ENCODE peak calls at places on chromosomes 16 and 17, in five cellular contexts. N is glutamatergic neuron, C is MCF 10A, B is IMR-90, D is tibial artery. F is an unnamed sample.

GRCh38 chr17:77897741-77898301 is 60.7 kb upstream of the TNRC6C start:
- DNase-seq in B (no peak), C (no peak), D (peak), N (no peak), F (no peak)

GRCh38 chr17:61551255-61551742 is 39.7 kb downstream of the NACA2 start:
- DNase-seq in B (peak), D (no peak), C (peak), N (no peak), F (no peak)

GRCh38 chr16:72508196-72508595 is 336.2 kb upstream of the PMFBP1 start:
- DNase-seq in D (no peak), N (no peak), B (peak), C (no peak), F (no peak)

GRCh38 chr17:49986396-49987289 is 8.4 kb downstream of the DLX3 start:
- DNase-seq in N (no peak), D (peak), C (no peak), B (no peak), F (no peak)

GRCh38 chr16:58243528-58244004 is 45.7 kb upstream of the CSNK2A2 start:
- DNase-seq in B (no peak), D (no peak), N (no peak), C (peak), F (no peak)

GRCh38 chr17:17877548-17878358 is 41.0 kb upstream of the SREBF1 start:
- DNase-seq in C (no peak), B (peak), D (peak), N (no peak), F (no peak)

GRCh38 chr17:37358098-37358829 is 17.5 kb upstream of the C17orf78 start:
- DNase-seq in B (peak), D (peak), C (peak), N (peak), F (no peak)

GRCh38 chr17:6919158-6919557 is 76.7 kb upstream of the ALOX12 start:
- DNase-seq in D (no peak), N (no peak), B (no peak), C (no peak), F (no peak)

GRCh38 chr17:30570596-30571265 is 93.5 kb downstream of the GOSR1 start:
- DNase-seq in C (no peak), D (no peak), N (no peak), B (no peak), F (no peak)

GRCh38 chr17:27247071-27247957 is 46.6 kb upstream of the WSB1 start:
- DNase-seq in D (peak), B (peak), C (peak), N (no peak), F (no peak)

GRCh38 chr16:89945654-89946053 is 2.9 kb upstream of the DEF8 start:
- DNase-seq in C (no peak), N (no peak), D (no peak), B (no peak), F (no peak)

GRCh38 chr16:82605863-82606620 is 20.7 kb upstream of the CDH13 start:
- DNase-seq in N (no peak), C (no peak), B (no peak), D (no peak), F (no peak)

GRCh38 chr17:9346296-9346926 is 229.2 kb downstream of the STX8 start:
- DNase-seq in D (no peak), C (no peak), B (peak), N (no peak), F (no peak)

GRCh38 chr17:7548585-7549400 is at the start of gene TNFSF12:
- DNase-seq in C (peak), B (peak), N (peak), D (peak), F (peak)

GRCh38 chr17:77285594-77286390 is 145.0 kb downstream of the SEC14L1 start:
- DNase-seq in C (peak), N (no peak), D (peak), B (peak), F (no peak)

GRCh38 chr17:38711792-38712571 is 6.9 kb downstream of the MLLT6 start:
- DNase-seq in N (no peak), C (no peak), B (no peak), D (no peak), F (no peak)

GRCh38 chr17:29212681-29213121 is 32.5 kb upstream of the MYO18A start:
- DNase-seq in D (no peak), C (no peak), B (peak), N (no peak), F (no peak)

GRCh38 chr17:75442168-75443103 is 14.0 kb upstream of the TMEM94 start:
- DNase-seq in B (no peak), C (no peak), D (no peak), N (no peak), F (no peak)

GRCh38 chr16:27532088-27532810 is 17.5 kb downstream of the GTF3C1 start:
- DNase-seq in N (no peak), C (no peak), D (no peak), B (no peak), F (no peak)

GRCh38 chr16:28309811-28310311 is 17.5 kb downstream of the SBK1 start:
- DNase-seq in D (no peak), B (no peak), C (no peak), N (no peak), F (peak)

GRCh38 chr16:29806641-29807425 is 504 bp downstream of the MAZ start:
- DNase-seq in D (peak), C (peak), B (no peak), N (peak), F (peak)

GRCh38 chr16:89602273-89602951 is 11.0 kb upstream of the DPEP1 start:
- DNase-seq in C (peak), N (peak), D (no peak), B (peak), F (peak)

GRCh38 chr17:61338874-61339478 is 60.7 kb upstream of the TBX2 start:
- DNase-seq in C (peak), B (no peak), D (no peak), N (no peak), F (no peak)

GRCh38 chr17:31724619-31725018 is 134.4 kb downstream of the COPRS start:
- DNase-seq in C (no peak), N (no peak), B (peak), D (no peak), F (no peak)

GRCh38 chr17:45961206-45961605 is 37.8 kb upstream of the STH start:
- DNase-seq in C (no peak), D (no peak), N (no peak), B (no peak), F (no peak)

GRCh38 chr17:68103148-68103547 is 67.6 kb downstream of the KPNA2 start:
- DNase-seq in D (no peak), C (no peak), N (no peak), B (no peak), F (no peak)

GRCh38 chr17:16419074-16419928 is 3.9 kb downstream of the TRPV2 start:
- DNase-seq in D (peak), C (peak), N (no peak), B (peak), F (no peak)

GRCh38 chr16:8260140-8260539 is 330.2 kb downstream of the TMEM114 start:
- DNase-seq in N (no peak), D (no peak), B (no peak), C (no peak), F (no peak)

GRCh38 chr16:56889206-56889605 is 24.2 kb downstream of the SLC12A3 start:
- DNase-seq in D (no peak), N (no peak), B (no peak), C (no peak), F (no peak)

GRCh38 chr16:73215482-73216377 is 167.8 kb upstream of the ZFHX3 start:
- DNase-seq in C (no peak), D (no peak), B (peak), N (no peak), F (no peak)

GRCh38 chr16:50311891-50312501 is 45.6 kb downstream of the ADCY7 start:
- DNase-seq in C (no peak), B (no peak), D (peak), N (no peak), F (no peak)

GRCh38 chr17:77909236-77909635 is 49.3 kb upstream of the TNRC6C start:
- DNase-seq in N (no peak), B (no peak), D (peak), C (no peak), F (no peak)

GRCh38 chr16:55734665-55735064 is 78.9 kb downstream of the SLC6A2 start:
- DNase-seq in D (no peak), C (peak), N (no peak), B (no peak), F (no peak)

GRCh38 chr17:11643851-11644250 is 45.6 kb downstream of the DNAH9 start:
- DNase-seq in N (no peak), C (peak), B (no peak), D (no peak), F (no peak)

GRCh38 chr16:63697736-63698135 is 1424.1 kb downstream of the CDH11 start:
- DNase-seq in N (no peak), C (no peak), D (no peak), B (no peak), F (no peak)

GRCh38 chr16:63702981-63703590 is 1418.8 kb downstream of the CDH11 start:
- DNase-seq in D (no peak), B (no peak), C (no peak), N (no peak), F (no peak)
- TF ChIP-seq CTCF in D (no peak), B (no peak), C (no peak), N (no peak), F (no peak)

GRCh38 chr17:82217120-82217529 is 4.5 kb upstream of the CCDC57 start:
- DNase-seq in B (no peak), N (no peak), D (peak), C (no peak), F (no peak)

GRCh38 chr17:82215972-82216300 is 3.3 kb upstream of the CCDC57 start:
- DNase-seq in C (no peak), B (no peak), N (no peak), D (no peak), F (no peak)

GRCh38 chr17:82215095-82215971 is 2.7 kb upstream of the CCDC57 start:
- DNase-seq in D (no peak), C (no peak), N (peak), B (no peak), F (no peak)

GRCh38 chr17:82217530-82218204 is 5.0 kb upstream of the CCDC57 start:
- DNase-seq in B (peak), C (peak), D (peak), N (no peak), F (peak)

GRCh38 chr17:82216301-82217119 is 3.9 kb upstream of the CCDC57 start:
- DNase-seq in B (peak), N (no peak), C (peak), D (peak), F (peak)
- TF ChIP-seq CTCF in B (no peak), N (no peak), C (no peak), D (no peak), F (no peak)

GRCh38 chr16:84959045-84959576 is 52.2 kb downstream of the ZDHHC7 start:
- DNase-seq in B (no peak), D (no peak), N (no peak), C (no peak), F (no peak)
- TF ChIP-seq CTCF in B (peak), D (no peak), N (peak), C (peak), F (no peak)

GRCh38 chr16:81198635-81199034 is 39.9 kb upstream of the BCO1 start:
- DNase-seq in D (no peak), N (no peak), B (no peak), C (no peak), F (no peak)
- TF ChIP-seq CTCF in D (no peak), N (no peak), B (peak), C (peak), F (no peak)

GRCh38 chr16:17237350-17237944 is 233.3 kb downstream of the XYLT1 start:
- DNase-seq in N (no peak), D (no peak), C (no peak), B (no peak), F (no peak)
- TF ChIP-seq CTCF in N (no peak), D (no peak), C (no peak), B (no peak), F (no peak)

GRCh38 chr17:64615025-64615677 is 47.0 kb downstream of the SMURF2 start:
- DNase-seq in B (peak), D (no peak), N (no peak), C (no peak), F (no peak)
- TF ChIP-seq CTCF in B (no peak), D (no peak), N (no peak), C (no peak), F (no peak)

DNA sequence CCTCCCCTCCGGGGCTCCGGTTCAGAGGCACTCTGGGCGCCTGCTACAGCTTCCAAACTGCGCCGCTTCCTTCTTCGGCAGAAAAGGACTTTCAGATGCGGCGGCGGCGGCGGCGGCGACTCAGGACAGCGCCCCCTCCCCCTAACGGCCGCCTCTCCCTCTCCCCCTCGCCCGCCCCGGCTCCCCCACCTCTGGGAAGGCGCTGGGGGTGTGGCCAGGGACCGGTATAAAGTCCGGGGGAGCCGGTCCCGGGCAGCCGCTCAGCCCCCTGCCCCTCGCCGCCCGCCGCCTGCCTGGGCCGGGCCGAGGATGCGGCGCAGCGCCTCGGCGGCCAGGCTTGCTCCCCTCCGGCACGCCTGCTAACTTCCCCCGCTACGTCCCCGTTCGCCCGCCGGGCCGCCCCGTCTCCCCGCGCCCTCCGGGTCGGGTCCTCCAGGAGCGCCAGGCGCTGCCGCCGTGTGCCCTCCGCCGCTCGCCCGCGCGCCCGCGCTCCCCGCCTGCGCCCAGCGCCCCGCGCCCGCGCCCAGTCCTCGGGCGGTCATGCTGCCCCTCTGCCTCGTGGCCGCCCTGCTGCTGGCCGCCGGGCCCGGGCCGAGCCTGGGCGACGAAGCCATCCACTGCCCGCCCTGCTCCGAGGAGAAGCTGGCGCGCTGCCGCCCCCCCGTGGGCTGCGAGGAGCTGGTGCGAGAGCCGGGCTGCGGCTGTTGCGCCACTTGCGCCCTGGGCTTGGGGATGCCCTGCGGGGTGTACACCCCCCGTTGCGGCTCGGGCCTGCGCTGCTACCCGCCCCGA is at the start of gene IGFBP4:
- DNase-seq in N (peak), D (peak), B (peak), C (peak), F (peak)
- TF ChIP-seq CTCF in N (peak), D (peak), B (peak), C (no peak), F (peak)

DNA sequence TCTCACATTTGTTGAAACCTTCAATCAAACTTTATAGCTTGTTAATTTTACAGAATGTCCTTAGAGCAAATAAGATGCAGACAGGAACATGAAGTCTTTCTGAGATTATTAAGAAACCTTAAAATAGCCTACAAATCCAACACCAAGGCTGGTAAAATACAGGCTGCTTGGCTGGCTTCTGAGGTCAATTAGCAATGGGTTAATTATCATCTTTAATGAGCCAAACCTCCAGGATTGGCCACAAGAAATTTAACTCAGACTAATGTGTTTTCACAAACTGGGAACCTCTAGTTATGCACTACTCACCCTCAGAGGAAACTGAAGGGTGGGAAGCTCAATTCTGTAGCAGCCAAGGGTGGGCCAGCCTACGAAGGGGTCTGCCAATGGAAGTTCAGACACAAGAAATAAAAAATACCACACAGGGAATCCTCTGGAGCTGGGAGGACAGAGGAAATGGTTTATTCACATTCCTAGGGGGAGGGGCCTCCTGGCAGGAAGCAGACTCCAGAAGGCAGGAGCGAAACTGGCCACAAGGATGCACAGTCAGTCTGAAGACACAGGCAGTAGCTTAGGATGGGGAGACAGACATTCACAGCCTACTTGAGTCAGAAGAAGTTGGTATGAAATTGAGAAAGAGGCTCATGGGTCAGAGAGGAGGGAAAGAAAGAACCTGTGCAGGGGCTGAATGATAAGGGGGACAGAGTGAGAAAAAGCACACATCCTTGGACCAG is 36.1 kb downstream of the HIC1 start:
- DNase-seq in C (peak), B (peak), D (peak), N (no peak), F (no peak)
- TF ChIP-seq CTCF in C (no peak), B (peak), D (peak), N (no peak), F (no peak)